ENCODE peak calls at places on chromosomes 5 and 9, in six cellular contexts. P, E, T, K, S and V are unnamed samples.

GRCh38 chr9:114149181-114149580 is 6.2 kb upstream of the COL27A1 start:
- DNase-seq in P (no peak), E (no peak), T (no peak), K (no peak), S (no peak), V (no peak)

GRCh38 chr5:169808118-169808581 is 171.1 kb downstream of the DOCK2 start:
- DNase-seq in P (no peak), E (no peak), T (no peak), K (no peak), S (no peak), V (no peak)

GRCh38 chr5:68562308-68562707 is 346.8 kb downstream of the PIK3R1 start:
- DNase-seq in P (no peak), E (peak; percentile 26), T (no peak), K (no peak), S (no peak), V (no peak)

GRCh38 chr5:172429201-172429940 is 25.0 kb downstream of the SH3PXD2B start:
- DNase-seq in P (no peak), E (no peak), T (no peak), K (no peak), S (peak; percentile 80), V (no peak)

GRCh38 chr9:120267929-120268328 is 312.0 kb downstream of the CDK5RAP2 start:
- DNase-seq in P (no peak), E (no peak), T (no peak), K (no peak), S (no peak), V (no peak)

GRCh38 chr5:9557696-9558095 is 11.8 kb upstream of the SEMA5A start:
- DNase-seq in P (peak; percentile 84), E (no peak), T (no peak), K (no peak), S (no peak), V (no peak)

GRCh38 chr5:75465480-75465879 is 45.9 kb downstream of the CERT1 start:
- DNase-seq in P (no peak), E (no peak), T (no peak), K (no peak), S (no peak), V (no peak)

GRCh38 chr9:94993141-94993820 is 266.8 kb downstream of the AOPEP start:
- DNase-seq in P (no peak), E (no peak), T (no peak), K (no peak), S (no peak), V (no peak)

GRCh38 chr9:124780757-124781151 is 3.8 kb downstream of the OLFML2A start:
- DNase-seq in P (no peak), E (no peak), T (no peak), K (no peak), S (no peak), V (peak; percentile 60)

GRCh38 chr9:37336150-37336549 is 86.3 kb upstream of the GRHPR start:
- DNase-seq in P (no peak), E (no peak), T (no peak), K (no peak), S (no peak), V (no peak)

GRCh38 chr5:5342784-5343183 is 79.7 kb upstream of the ICE1 start:
- DNase-seq in P (peak; percentile 35), E (no peak), T (no peak), K (no peak), S (no peak), V (no peak)

GRCh38 chr5:111227805-111228204 is 3.6 kb downstream of the CAMK4 start:
- DNase-seq in P (no peak), E (peak; percentile 37), T (no peak), K (no peak), S (no peak), V (no peak)

GRCh38 chr5:133400120-133400519 is 212.2 kb downstream of the FSTL4 start:
- DNase-seq in P (no peak), E (no peak), T (no peak), K (no peak), S (no peak), V (no peak)

GRCh38 chr9:19231126-19232035 is 888 bp downstream of the DENND4C start:
- DNase-seq in P (no peak), E (peak; percentile 20), T (no peak), K (peak; percentile 13), S (no peak), V (peak; percentile 76)

GRCh38 chr9:128191406-128192046 is at the start of gene CIZ1:
- DNase-seq in P (no peak), E (peak; percentile 97), T (no peak), K (peak; percentile 72), S (peak; percentile 94), V (peak; percentile 91)

GRCh38 chr5:142800776-142801494 is 30.8 kb downstream of the ARHGAP26 start:
- DNase-seq in P (no peak), E (no peak), T (no peak), K (peak; percentile 54), S (no peak), V (no peak)

GRCh38 chr5:171667341-171668096 is 118.1 kb upstream of the SMIM23 start:
- DNase-seq in P (no peak), E (peak; percentile 44), T (peak; percentile 51), K (no peak), S (peak; percentile 88), V (peak; percentile 84)

GRCh38 chr5:54440456-54440893 is 15.0 kb upstream of the HSPB3 start:
- DNase-seq in P (no peak), E (no peak), T (no peak), K (peak; percentile 6), S (no peak), V (no peak)

GRCh38 chr5:78779771-78780616 is 131.4 kb upstream of the LHFPL2 start:
- DNase-seq in P (peak; percentile 67), E (no peak), T (no peak), K (no peak), S (no peak), V (no peak)

GRCh38 chr9:83927591-83927990 is 6.4 kb upstream of the KIF27 start:
- DNase-seq in P (no peak), E (no peak), T (no peak), K (no peak), S (no peak), V (no peak)

GRCh38 chr9:87862536-87863268 is 20.0 kb upstream of the SPATA31E1 start:
- DNase-seq in P (peak; percentile 76), E (no peak), T (peak; percentile 46), K (no peak), S (no peak), V (no peak)

GRCh38 chr5:159216454-159216853 is 7.1 kb upstream of the RNF145 start:
- DNase-seq in P (no peak), E (no peak), T (no peak), K (no peak), S (no peak), V (no peak)

GRCh38 chr5:172245823-172246222 is 37.7 kb downstream of the UBTD2 start:
- DNase-seq in P (no peak), E (peak; percentile 42), T (no peak), K (no peak), S (no peak), V (no peak)

GRCh38 chr5:41856644-41857491 is 13.4 kb downstream of the OXCT1 start:
- DNase-seq in P (no peak), E (peak; percentile 51), T (peak; percentile 49), K (peak; percentile 70), S (no peak), V (no peak)

GRCh38 chr5:143206194-143207053 is 197.1 kb downstream of the NR3C1 start:
- DNase-seq in P (no peak), E (no peak), T (no peak), K (no peak), S (no peak), V (no peak)

GRCh38 chr9:20872340-20872977 is 159.0 kb downstream of the HACD4 start:
- DNase-seq in P (peak; percentile 44), E (no peak), T (peak; percentile 51), K (no peak), S (no peak), V (no peak)

GRCh38 chr9:116151966-116152381 is 1.6 kb upstream of the PAPPA start:
- DNase-seq in P (peak; percentile 82), E (no peak), T (peak; percentile 84), K (no peak), S (no peak), V (no peak)

GRCh38 chr5:158640581-158640980 is 459.1 kb downstream of the EBF1 start:
- DNase-seq in P (peak; percentile 25), E (no peak), T (peak; percentile 6), K (no peak), S (no peak), V (no peak)

GRCh38 chr5:88836195-88836838 is 46.7 kb downstream of the MEF2C start:
- DNase-seq in P (no peak), E (no peak), T (no peak), K (no peak), S (no peak), V (peak; percentile 76)

GRCh38 chr9:32385135-32385884 is 867 bp downstream of the ACO1 start:
- DNase-seq in P (no peak), E (no peak), T (peak; percentile 48), K (no peak), S (no peak), V (no peak)

GRCh38 chr5:78364005-78364404 is 3.6 kb downstream of the SCAMP1 start:
- DNase-seq in P (no peak), E (no peak), T (no peak), K (no peak), S (no peak), V (no peak)

GRCh38 chr9:36847781-36848673 is 186.0 kb downstream of the PAX5 start:
- DNase-seq in P (no peak), E (no peak), T (no peak), K (no peak), S (no peak), V (no peak)

GRCh38 chr9:124074746-124075145 is 63.2 kb downstream of the LHX2 start:
- DNase-seq in P (no peak), E (no peak), T (no peak), K (no peak), S (peak; percentile 16), V (no peak)